ENCODE peak calls at places on chromosomes 7 and 10, in seven cellular contexts. Q is upper lobe of left lung, H is Peyer's patch, R is esophagus squamous epithelium, N is uterus, Y is breast epithelium, I is HCT116. F is an unnamed sample.

GRCh38 chr10:70174058-70174741 is 3.9 kb upstream of the SAR1A start:
- DNase-seq in Q (no peak), H (peak; percentile 58), R (no peak), N (no peak), Y (no peak), I (no peak), F (no peak)

GRCh38 chr7:916291-916941 is 38.1 kb downstream of the ADAP1 start:
- DNase-seq in Q (peak; percentile 61), H (peak; percentile 54), R (no peak), N (no peak), Y (no peak), I (no peak), F (peak; percentile 79)

GRCh38 chr10:30228638-30229037 is 120.4 kb downstream of the MTPAP start:
- DNase-seq in Q (no peak), H (no peak), R (no peak), N (no peak), Y (no peak), I (no peak), F (no peak)

GRCh38 chr10:126066491-126066890 is 170.1 kb downstream of the FANK1 start:
- DNase-seq in Q (peak; percentile 25), H (no peak), R (no peak), N (no peak), Y (no peak), I (no peak), F (no peak)

GRCh38 chr7:42283553-42283952 is 46.5 kb upstream of the GLI3 start:
- DNase-seq in Q (no peak), H (no peak), R (no peak), N (no peak), Y (no peak), I (no peak), F (no peak)

GRCh38 chr10:16732376-16732775 is 84.8 kb downstream of the RSU1 start:
- DNase-seq in Q (no peak), H (no peak), R (no peak), N (no peak), Y (no peak), I (no peak), F (no peak)

GRCh38 chr7:37446371-37446770 is 2.3 kb downstream of the ELMO1 start:
- DNase-seq in Q (no peak), H (no peak), R (no peak), N (no peak), Y (no peak), I (no peak), F (peak; percentile 25)

GRCh38 chr10:86303626-86304025 is 63.0 kb downstream of the GRID1 start:
- DNase-seq in Q (no peak), H (no peak), R (no peak), N (no peak), Y (peak; percentile 9), I (no peak), F (no peak)

GRCh38 chr7:2523461-2523905 is 3.9 kb downstream of the LFNG start:
- DNase-seq in Q (peak; percentile 91), H (no peak), R (no peak), N (no peak), Y (no peak), I (no peak), F (no peak)

GRCh38 chr10:61627266-61627665 is 35.5 kb upstream of the CABCOCO1 start:
- DNase-seq in Q (no peak), H (no peak), R (no peak), N (no peak), Y (no peak), I (no peak), F (no peak)

GRCh38 chr10:73628405-73628804 is 12.9 kb downstream of the MYOZ1 start:
- DNase-seq in Q (no peak), H (peak; percentile 60), R (no peak), N (no peak), Y (peak; percentile 3), I (no peak), F (no peak)

GRCh38 chr10:103265712-103266329 is 11.1 kb upstream of the INA start:
- DNase-seq in Q (no peak), H (peak; percentile 54), R (no peak), N (peak; percentile 32), Y (peak; percentile 64), I (peak; percentile 42), F (peak; percentile 84)

GRCh38 chr10:11177926-11178453 is 160.3 kb downstream of the CELF2 start:
- DNase-seq in Q (peak; percentile 33), H (peak; percentile 64), R (no peak), N (no peak), Y (no peak), I (no peak), F (no peak)

GRCh38 chr10:11176746-11177145 is 159.1 kb downstream of the CELF2 start:
- DNase-seq in Q (no peak), H (peak; percentile 66), R (no peak), N (no peak), Y (no peak), I (no peak), F (no peak)

GRCh38 chr10:11173062-11173461 is 155.4 kb downstream of the CELF2 start:
- DNase-seq in Q (no peak), H (no peak), R (no peak), N (no peak), Y (no peak), I (no peak), F (no peak)

GRCh38 chr10:11178606-11179221 is 161.0 kb downstream of the CELF2 start:
- DNase-seq in Q (no peak), H (peak; percentile 91), R (no peak), N (no peak), Y (no peak), I (no peak), F (peak; percentile 15)

DNA sequence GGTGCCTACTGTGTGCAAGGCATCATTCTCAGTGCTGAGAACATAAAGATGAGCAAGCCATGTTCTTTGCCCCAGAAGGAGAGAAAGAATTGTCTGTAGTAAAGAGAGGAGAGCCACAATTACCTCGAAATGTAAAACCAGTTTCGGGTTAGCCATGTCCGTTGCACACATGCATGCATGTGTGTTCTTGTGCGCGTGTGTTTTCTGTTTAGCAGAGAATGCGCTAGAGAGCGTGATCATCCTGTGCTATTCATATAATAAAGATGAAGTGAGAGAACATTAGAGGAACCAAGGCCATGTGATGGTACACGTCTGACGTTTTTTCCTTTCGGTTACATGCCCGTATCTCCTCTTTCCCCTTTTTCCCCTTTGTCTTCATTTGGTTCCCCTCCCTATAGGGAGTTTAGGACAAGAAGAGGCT is 158.2 kb downstream of the CELF2 start:
- DNase-seq in Q (no peak), H (peak; percentile 75), R (no peak), N (no peak), Y (no peak), I (no peak), F (no peak)
- TF ChIP-seq POLR2A in Q (no peak), H (no peak), R (peak; percentile 30), N (no peak), Y (no peak), I (no peak), F (no peak)

GRCh38 chr10:32256613-32257437 is 90.1 kb downstream of the EPC1 start:
- DNase-seq in Q (no peak), H (peak; percentile 89), R (no peak), N (peak; percentile 69), Y (peak; percentile 62), I (peak; percentile 57), F (peak; percentile 66)
- H3K36me3 ChIP-seq in Q (no peaks in the 10 kb centered on the region), H (no peaks in the 10 kb centered on the region), R (no peaks in the 10 kb centered on the region), N (no peaks in the 10 kb centered on the region), Y (no peaks in the 10 kb centered on the region), I (no peaks in the 10 kb centered on the region), F (no peaks in the 10 kb centered on the region)

GRCh38 chr7:74404388-74404700 is 49.4 kb upstream of the GTF2IRD1 start:
- DNase-seq in Q (no peak), H (no peak), R (no peak), N (no peak), Y (no peak), I (no peak), F (no peak)

GRCh38 chr7:74404741-74405140 is 49.0 kb upstream of the GTF2IRD1 start:
- DNase-seq in Q (no peak), H (no peak), R (no peak), N (no peak), Y (no peak), I (no peak), F (no peak)

GRCh38 chr7:74405191-74405898 is 48.4 kb upstream of the GTF2IRD1 start:
- DNase-seq in Q (peak; percentile 63), H (no peak), R (no peak), N (no peak), Y (no peak), I (no peak), F (peak; percentile 76)

GRCh38 chr7:74405899-74406512 is 47.7 kb upstream of the GTF2IRD1 start:
- DNase-seq in Q (no peak), H (no peak), R (no peak), N (no peak), Y (no peak), I (no peak), F (no peak)

DNA sequence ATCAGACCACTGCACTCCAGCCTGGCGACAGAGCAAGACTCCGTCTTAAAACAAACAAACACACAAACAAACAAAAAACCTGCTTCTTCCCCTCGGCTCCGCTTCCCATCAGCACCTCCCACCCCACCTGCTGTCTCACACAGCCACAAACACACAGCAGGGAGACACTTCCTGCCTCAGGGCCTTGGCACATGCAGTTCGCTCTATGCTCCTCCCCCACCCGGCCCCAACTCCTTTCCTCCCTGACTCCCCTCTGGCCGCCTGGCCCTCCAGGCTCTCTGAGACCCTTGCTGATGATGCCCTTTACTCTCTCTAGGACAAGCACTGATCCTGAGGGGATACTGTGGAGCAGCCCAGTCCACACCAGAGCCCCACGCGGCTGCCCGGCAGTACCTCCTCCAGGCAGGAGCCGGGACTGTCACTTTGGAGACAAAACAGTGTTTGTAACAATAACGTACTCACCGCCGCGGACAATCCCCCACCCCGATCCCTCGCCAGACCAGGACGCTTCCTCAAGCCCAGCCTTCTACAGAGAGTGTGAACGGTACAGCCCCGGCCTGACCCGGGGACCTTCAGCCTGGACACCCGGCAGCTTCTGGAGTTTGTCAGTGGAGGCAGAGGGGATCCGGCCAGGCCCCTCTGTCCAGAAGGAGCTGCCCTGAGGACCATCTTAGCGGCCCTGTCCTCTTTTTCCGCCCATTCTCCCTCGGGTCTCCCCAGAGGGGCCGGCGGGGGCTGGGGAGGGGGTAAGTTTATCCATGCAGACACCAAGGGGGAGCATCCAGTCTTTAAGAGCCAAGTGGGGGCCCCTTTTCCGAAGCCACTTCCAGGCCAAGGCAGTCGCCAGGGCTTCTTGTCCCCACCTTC is 50.0 kb upstream of the GTF2IRD1 start:
- DNase-seq in Q (no peak), H (no peak), R (no peak), N (no peak), Y (no peak), I (no peak), F (no peak)
- TF ChIP-seq CTCF in Q (no peak), H (no peak), R (no peak), N (no peak), Y (no peak), I (no peak), F (no peak)

DNA sequence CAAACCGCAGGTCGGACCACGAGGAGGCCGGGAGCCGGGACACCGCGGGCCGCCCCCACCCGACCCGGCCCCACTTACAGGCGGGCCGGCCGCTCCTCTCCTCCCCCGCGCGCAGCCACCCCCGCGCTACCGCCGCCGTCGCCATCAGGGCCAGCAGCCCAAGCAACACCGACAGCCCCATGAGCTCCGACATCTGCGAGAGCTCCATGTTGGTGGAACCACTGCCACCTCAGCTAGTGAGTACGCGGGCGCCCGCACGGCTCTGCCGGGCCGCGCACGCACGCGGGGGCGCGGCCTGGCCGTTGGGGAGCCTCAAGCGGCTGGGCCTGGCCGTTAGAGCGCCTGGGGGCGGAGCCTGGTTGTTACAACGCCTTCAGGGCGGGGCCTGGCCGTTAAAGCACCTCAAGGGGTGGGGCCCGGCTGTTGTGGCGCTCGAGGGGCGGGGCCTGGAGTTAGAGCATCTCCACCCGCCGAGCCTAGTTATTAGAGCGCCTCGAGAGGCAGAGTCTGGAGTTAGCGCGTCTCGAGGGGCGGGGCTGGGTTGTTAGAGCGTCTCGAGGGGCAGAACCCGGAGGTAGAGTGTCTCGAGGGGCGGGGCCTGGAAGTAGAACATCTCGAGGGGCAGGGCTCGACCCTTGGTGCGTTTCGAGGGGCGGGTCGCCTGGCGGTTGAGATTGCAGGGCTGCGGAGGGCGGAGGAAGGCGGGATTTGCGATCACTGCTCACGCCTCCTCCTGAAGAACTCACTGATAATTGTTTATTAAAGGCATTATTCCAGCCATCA is at the start of gene TBL2:
- DNase-seq in Q (peak; percentile 99), H (peak; percentile 100), R (peak; percentile 99), N (peak; percentile 99), Y (peak; percentile 98), I (peak; percentile 96), F (peak; percentile 99)
- TF ChIP-seq POLR2A in Q (peak; percentile 90), H (peak; percentile 80), R (peak; percentile 91), N (peak; percentile 93), Y (peak; percentile 32), I (peak; percentile 96), F (peak; percentile 94)

F was measured in thyroid gland.